ENCODE peak calls at places on chromosomes 13 and 19, in seven cellular contexts. G is activated T-cell treated with anti-CD3 and anti-CD28 coated beads, Interleukin-2, amount 50 U/mL, for 4 hours; J is Panc1; M is mammary epithelial cell; D is stimulated activated CD8-positive, alpha-beta memory T cell treated with anti-CD3 and anti-CD28 coated beads, Interleukin-4, amount 100 ng/mL, for 48 hours; H is AG09319; I is substantia nigra. E is an unnamed sample.

GRCh38 chr13:98453254-98453843 is 123.6 kb downstream of the STK24 start:
- DNase-seq in M (no peak), D (no peak), I (no peak), G (no peak), J (no peak), H (no peak), E (no peak)

GRCh38 chr19:37654525-37654832 is 786 bp downstream of the ZFP30 start:
- DNase-seq in M (peak), J (peak), G (no peak), I (no peak), D (peak), H (no peak), E (no peak)

GRCh38 chr19:23799321-23799720 is 40.6 kb upstream of the ZNF681 start:
- DNase-seq in I (no peak), G (no peak), M (no peak), H (no peak), J (no peak), D (no peak), E (peak)

GRCh38 chr13:70905035-70905434 is 796.8 kb upstream of the KLHL1 start:
- DNase-seq in M (no peak), D (no peak), J (no peak), I (no peak), H (no peak), G (no peak), E (no peak)

GRCh38 chr19:18300930-18301717 is 19.7 kb upstream of the JUND start:
- DNase-seq in H (no peak), D (no peak), G (no peak), M (peak), J (no peak), I (no peak), E (no peak)

GRCh38 chr13:95644611-95645052 is at the start of gene DZIP1:
- DNase-seq in D (peak), H (peak), J (peak), M (peak), I (peak), G (no peak), E (peak)

GRCh38 chr19:56106993-56107392 is 14.1 kb downstream of the ZNF787 start:
- DNase-seq in I (no peak), D (no peak), M (no peak), J (no peak), G (no peak), H (no peak), E (no peak)

GRCh38 chr13:75226755-75227435 is 255.1 kb downstream of the TBC1D4 start:
- DNase-seq in I (no peak), H (peak), G (no peak), J (no peak), D (no peak), M (peak), E (no peak)

GRCh38 chr19:44626067-44626624 is 12.8 kb downstream of the IGSF23 start:
- DNase-seq in H (peak), G (no peak), D (no peak), M (peak), I (no peak), J (no peak), E (no peak)

GRCh38 chr13:46334423-46334822 is 52.6 kb downstream of the RUBCNL start:
- DNase-seq in M (no peak), J (no peak), G (no peak), I (no peak), D (no peak), H (no peak), E (no peak)

GRCh38 chr13:39144941-39145533 is 106.8 kb downstream of the NHLRC3 start:
- DNase-seq in M (peak), J (peak), H (peak), I (no peak), G (no peak), D (peak), E (peak)

GRCh38 chr19:33497151-33497777 is 24.3 kb downstream of the PEPD start:
- DNase-seq in D (no peak), I (no peak), G (no peak), M (no peak), H (no peak), J (no peak), E (no peak)

GRCh38 chr19:50580970-50581636 is 12.9 kb upstream of the LRRC4B start:
- DNase-seq in M (no peak), H (no peak), J (no peak), I (no peak), D (no peak), G (no peak), E (no peak)

GRCh38 chr19:932647-933552 is 7.1 kb downstream of the ARID3A start:
- DNase-seq in M (peak), G (peak), D (no peak), H (peak), J (no peak), I (peak), E (peak)

GRCh38 chr13:67229438-67230242 is 496 bp downstream of the PCDH9 start:
- DNase-seq in J (no peak), M (no peak), G (no peak), D (no peak), H (no peak), I (no peak), E (no peak)

GRCh38 chr19:42435316-42435715 is 7.4 kb downstream of the CXCL17 start:
- DNase-seq in J (no peak), M (no peak), H (no peak), D (no peak), G (no peak), I (no peak), E (no peak)

GRCh38 chr13:74206061-74206561 is 71.9 kb upstream of the KLF12 start:
- DNase-seq in G (no peak), D (no peak), I (no peak), H (peak), J (no peak), M (peak), E (no peak)

GRCh38 chr19:18601875-18602274 is 4.7 kb downstream of the CRLF1 start:
- DNase-seq in I (no peak), M (no peak), J (no peak), G (no peak), H (no peak), D (no peak), E (no peak)

E was measured in activated CD8-positive, alpha-beta memory T cell treated with anti-CD3 and anti-CD28 coated beads, Interleukin-2, amount 10 ng/mL, durations not matched to agents 7 days and 5 days.